ENCODE peak calls at places on chromosomes 1 and 21, in ten cellular contexts. One of them, this sample, is unnamed.

GRCh38 chr21:36929622-36930021 is 36.8 kb downstream of the HLCS start:
- DNase-seq in BJ: no peak
- DNase-seq in heart right ventricle: no peak
- DNase-seq in SK-N-SH: no peak
- DNase-seq in CD4-positive, CD25-positive, alpha-beta regulatory T cell: no peak
- DNase-seq in CD8-positive, alpha-beta memory T cell: no peak
- DNase-seq in prostate gland: peak; percentile 54
- DNase-seq in effector memory CD4-positive, alpha-beta T cell: no peak
- DNase-seq in fibroblast of lung: peak; percentile 17
- DNase-seq in upper lobe of right lung: no peak
- DNase-seq in this sample: no peak

GRCh38 chr1:71861022-71861421 is 421.3 kb downstream of the NEGR1 start:
- DNase-seq in BJ: peak; percentile 23
- DNase-seq in heart right ventricle: no peak
- DNase-seq in SK-N-SH: no peak
- DNase-seq in CD4-positive, CD25-positive, alpha-beta regulatory T cell: no peak
- DNase-seq in CD8-positive, alpha-beta memory T cell: no peak
- DNase-seq in prostate gland: no peak
- DNase-seq in effector memory CD4-positive, alpha-beta T cell: no peak
- DNase-seq in fibroblast of lung: peak; percentile 58
- DNase-seq in upper lobe of right lung: no peak
- DNase-seq in this sample: no peak

GRCh38 chr1:227894306-227894721 is 53.4 kb downstream of the WNT9A start:
- DNase-seq in BJ: no peak
- DNase-seq in heart right ventricle: no peak
- DNase-seq in SK-N-SH: no peak
- DNase-seq in CD4-positive, CD25-positive, alpha-beta regulatory T cell: no peak
- DNase-seq in CD8-positive, alpha-beta memory T cell: no peak
- DNase-seq in prostate gland: no peak
- DNase-seq in effector memory CD4-positive, alpha-beta T cell: no peak
- DNase-seq in fibroblast of lung: no peak
- DNase-seq in upper lobe of right lung: peak; percentile 48
- DNase-seq in this sample: peak; percentile 0

GRCh38 chr1:207059881-207060280 is 6.8 kb downstream of the PFKFB2 start:
- DNase-seq in BJ: no peak
- DNase-seq in heart right ventricle: no peak
- DNase-seq in SK-N-SH: no peak
- DNase-seq in CD4-positive, CD25-positive, alpha-beta regulatory T cell: no peak
- DNase-seq in CD8-positive, alpha-beta memory T cell: no peak
- DNase-seq in prostate gland: no peak
- DNase-seq in effector memory CD4-positive, alpha-beta T cell: no peak
- DNase-seq in fibroblast of lung: no peak
- DNase-seq in upper lobe of right lung: no peak
- DNase-seq in this sample: peak; percentile 65

GRCh38 chr21:29151937-29152336 is 21.5 kb downstream of the MAP3K7CL start:
- DNase-seq in BJ: no peak
- DNase-seq in heart right ventricle: no peak
- DNase-seq in SK-N-SH: no peak
- DNase-seq in CD4-positive, CD25-positive, alpha-beta regulatory T cell: no peak
- DNase-seq in CD8-positive, alpha-beta memory T cell: no peak
- DNase-seq in prostate gland: no peak
- DNase-seq in effector memory CD4-positive, alpha-beta T cell: no peak
- DNase-seq in fibroblast of lung: no peak
- DNase-seq in upper lobe of right lung: no peak
- DNase-seq in this sample: no peak

GRCh38 chr1:41485605-41486004 is 1.1 kb upstream of the EDN2 start:
- DNase-seq in BJ: no peak
- DNase-seq in heart right ventricle: no peak
- DNase-seq in SK-N-SH: no peak
- DNase-seq in CD4-positive, CD25-positive, alpha-beta regulatory T cell: no peak
- DNase-seq in CD8-positive, alpha-beta memory T cell: no peak
- DNase-seq in prostate gland: no peak
- DNase-seq in effector memory CD4-positive, alpha-beta T cell: no peak
- DNase-seq in fibroblast of lung: peak; percentile 81
- DNase-seq in upper lobe of right lung: no peak
- DNase-seq in this sample: no peak

GRCh38 chr1:1959840-1960479 is 40.9 kb upstream of the TMEM52 start:
- DNase-seq in BJ: no peak
- DNase-seq in heart right ventricle: peak; percentile 88
- DNase-seq in SK-N-SH: peak; percentile 97
- DNase-seq in CD4-positive, CD25-positive, alpha-beta regulatory T cell: peak; percentile 9
- DNase-seq in CD8-positive, alpha-beta memory T cell: peak; percentile 29
- DNase-seq in prostate gland: peak; percentile 81
- DNase-seq in effector memory CD4-positive, alpha-beta T cell: peak; percentile 13
- DNase-seq in fibroblast of lung: peak; percentile 61
- DNase-seq in upper lobe of right lung: peak; percentile 95
- DNase-seq in this sample: peak; percentile 89

GRCh38 chr1:12014141-12014981 is 4.9 kb upstream of the MIIP start:
- DNase-seq in BJ: no peak
- DNase-seq in heart right ventricle: no peak
- DNase-seq in SK-N-SH: no peak
- DNase-seq in CD4-positive, CD25-positive, alpha-beta regulatory T cell: no peak
- DNase-seq in CD8-positive, alpha-beta memory T cell: no peak
- DNase-seq in prostate gland: no peak
- DNase-seq in effector memory CD4-positive, alpha-beta T cell: no peak
- DNase-seq in fibroblast of lung: peak; percentile 70
- DNase-seq in upper lobe of right lung: no peak
- DNase-seq in this sample: peak; percentile 77

GRCh38 chr1:106224426-106224825 is 832.0 kb upstream of the PRMT6 start:
- DNase-seq in BJ: no peak
- DNase-seq in heart right ventricle: no peak
- DNase-seq in SK-N-SH: no peak
- DNase-seq in CD4-positive, CD25-positive, alpha-beta regulatory T cell: no peak
- DNase-seq in CD8-positive, alpha-beta memory T cell: no peak
- DNase-seq in prostate gland: no peak
- DNase-seq in effector memory CD4-positive, alpha-beta T cell: no peak
- DNase-seq in fibroblast of lung: peak; percentile 56
- DNase-seq in upper lobe of right lung: no peak
- DNase-seq in this sample: no peak
- H3K4me3 ChIP-seq in BJ: no peak overlapping the region
- H3K4me3 ChIP-seq in heart right ventricle: no peak overlapping the region
- H3K4me3 ChIP-seq in SK-N-SH: no peak overlapping the region
- H3K4me3 ChIP-seq in CD4-positive, CD25-positive, alpha-beta regulatory T cell: no peak overlapping the region
- H3K4me3 ChIP-seq in CD8-positive, alpha-beta memory T cell: no peak overlapping the region
- H3K4me3 ChIP-seq in prostate gland: no peak overlapping the region
- H3K4me3 ChIP-seq in effector memory CD4-positive, alpha-beta T cell: no peak overlapping the region
- H3K4me3 ChIP-seq in fibroblast of lung: no peak overlapping the region
- H3K4me3 ChIP-seq in upper lobe of right lung: no peak overlapping the region
- H3K4me3 ChIP-seq in this sample: no peak overlapping the region

GRCh38 chr21:32338209-32338921 is 39.7 kb downstream of the MRAP start:
- DNase-seq in BJ: no peak
- DNase-seq in heart right ventricle: no peak
- DNase-seq in SK-N-SH: no peak
- DNase-seq in CD4-positive, CD25-positive, alpha-beta regulatory T cell: no peak
- DNase-seq in CD8-positive, alpha-beta memory T cell: no peak
- DNase-seq in prostate gland: no peak
- DNase-seq in effector memory CD4-positive, alpha-beta T cell: no peak
- DNase-seq in fibroblast of lung: no peak
- DNase-seq in upper lobe of right lung: no peak
- DNase-seq in this sample: no peak
- H3K36me3 ChIP-seq in BJ: peaks cover 22% of the 10 kb centered on the region
- H3K36me3 ChIP-seq in heart right ventricle: peaks cover 99% of the 10 kb centered on the region
- H3K36me3 ChIP-seq in SK-N-SH: peaks cover 69% of the 10 kb centered on the region
- H3K36me3 ChIP-seq in CD4-positive, CD25-positive, alpha-beta regulatory T cell: peaks cover 85% of the 10 kb centered on the region
- H3K36me3 ChIP-seq in CD8-positive, alpha-beta memory T cell: peaks cover 49% of the 10 kb centered on the region
- H3K36me3 ChIP-seq in prostate gland: peaks cover 21% of the 10 kb centered on the region
- H3K36me3 ChIP-seq in effector memory CD4-positive, alpha-beta T cell: peaks cover 77% of the 10 kb centered on the region
- H3K36me3 ChIP-seq in fibroblast of lung: peaks cover 21% of the 10 kb centered on the region
- H3K36me3 ChIP-seq in upper lobe of right lung: peaks cover 84% of the 10 kb centered on the region
- H3K36me3 ChIP-seq in this sample: peaks cover 44% of the 10 kb centered on the region

GRCh38 chr1:159012495-159012894 is 2.8 kb downstream of the IFI16 start:
- DNase-seq in BJ: no peak
- DNase-seq in heart right ventricle: no peak
- DNase-seq in SK-N-SH: no peak
- DNase-seq in CD4-positive, CD25-positive, alpha-beta regulatory T cell: peak; percentile 36
- DNase-seq in CD8-positive, alpha-beta memory T cell: peak; percentile 56
- DNase-seq in prostate gland: no peak
- DNase-seq in effector memory CD4-positive, alpha-beta T cell: peak; percentile 32
- DNase-seq in fibroblast of lung: peak; percentile 42
- DNase-seq in upper lobe of right lung: no peak
- DNase-seq in this sample: no peak
- H3K4me3 ChIP-seq in BJ: peak overlapping the region; percentile 48
- H3K4me3 ChIP-seq in heart right ventricle: peak overlapping the region; percentile 64
- H3K4me3 ChIP-seq in SK-N-SH: peak overlapping the region; percentile 63
- H3K4me3 ChIP-seq in CD4-positive, CD25-positive, alpha-beta regulatory T cell: peak overlapping the region; percentile 100
- H3K4me3 ChIP-seq in CD8-positive, alpha-beta memory T cell: peak overlapping the region; percentile 48
- H3K4me3 ChIP-seq in prostate gland: no peak overlapping the region
- H3K4me3 ChIP-seq in effector memory CD4-positive, alpha-beta T cell: peak overlapping the region; percentile 45
- H3K4me3 ChIP-seq in fibroblast of lung: peak overlapping the region; percentile 35
- H3K4me3 ChIP-seq in upper lobe of right lung: peak overlapping the region; percentile 72
- H3K4me3 ChIP-seq in this sample: peak overlapping the region; percentile 5

GRCh38 chr1:42698081-42698813 is 16.0 kb downstream of the YBX1 start:
- DNase-seq in BJ: no peak
- DNase-seq in heart right ventricle: no peak
- DNase-seq in SK-N-SH: no peak
- DNase-seq in CD4-positive, CD25-positive, alpha-beta regulatory T cell: no peak
- DNase-seq in CD8-positive, alpha-beta memory T cell: no peak
- DNase-seq in prostate gland: no peak
- DNase-seq in effector memory CD4-positive, alpha-beta T cell: no peak
- DNase-seq in fibroblast of lung: no peak
- DNase-seq in upper lobe of right lung: no peak
- DNase-seq in this sample: no peak
- H3K36me3 ChIP-seq in BJ: peaks cover 11% of the 10 kb centered on the region
- H3K36me3 ChIP-seq in heart right ventricle: peaks cover 100% of the 10 kb centered on the region
- H3K36me3 ChIP-seq in SK-N-SH: peaks cover 97% of the 10 kb centered on the region
- H3K36me3 ChIP-seq in CD4-positive, CD25-positive, alpha-beta regulatory T cell: peaks cover 91% of the 10 kb centered on the region
- H3K36me3 ChIP-seq in CD8-positive, alpha-beta memory T cell: peaks cover 67% of the 10 kb centered on the region
- H3K36me3 ChIP-seq in prostate gland: no peaks in the 10 kb centered on the region
- H3K36me3 ChIP-seq in effector memory CD4-positive, alpha-beta T cell: peaks cover 82% of the 10 kb centered on the region
- H3K36me3 ChIP-seq in fibroblast of lung: peaks cover 20% of the 10 kb centered on the region
- H3K36me3 ChIP-seq in upper lobe of right lung: peaks cover 87% of the 10 kb centered on the region
- H3K36me3 ChIP-seq in this sample: peaks cover 58% of the 10 kb centered on the region

DNA sequence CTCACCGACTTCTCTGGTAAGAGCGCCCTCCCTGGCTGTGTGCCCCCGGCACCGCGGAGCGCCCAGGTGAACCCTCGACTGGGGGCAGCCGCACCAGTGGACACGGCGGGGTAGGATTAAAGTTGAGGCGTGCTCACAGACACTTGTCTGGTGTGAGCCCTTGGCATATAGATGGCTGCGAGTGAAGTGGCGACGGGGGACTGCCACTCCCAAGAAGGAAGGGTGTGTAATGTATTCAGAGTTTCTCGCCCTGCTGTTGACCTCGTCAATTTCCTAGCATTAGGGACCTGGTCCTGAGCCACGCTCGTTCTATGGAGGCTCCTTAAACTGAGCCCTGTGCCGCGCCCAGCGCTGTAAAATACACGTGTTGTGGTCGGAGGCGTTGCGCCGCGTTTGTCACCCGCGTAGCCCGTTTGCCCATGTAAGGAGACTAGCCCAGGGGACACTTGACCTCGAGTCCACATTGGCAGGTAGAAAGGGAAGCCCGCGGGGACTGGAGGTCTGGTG is 545 bp downstream of the EVA1C start:
- DNase-seq in BJ: no peak
- DNase-seq in heart right ventricle: peak; percentile 42
- DNase-seq in SK-N-SH: no peak
- DNase-seq in CD4-positive, CD25-positive, alpha-beta regulatory T cell: no peak
- DNase-seq in CD8-positive, alpha-beta memory T cell: no peak
- DNase-seq in prostate gland: peak; percentile 63
- DNase-seq in effector memory CD4-positive, alpha-beta T cell: no peak
- DNase-seq in fibroblast of lung: no peak
- DNase-seq in upper lobe of right lung: peak; percentile 80
- DNase-seq in this sample: peak; percentile 54
- H3K4me3 ChIP-seq in BJ: peak overlapping the region; percentile 70
- H3K4me3 ChIP-seq in heart right ventricle: peak overlapping the region; percentile 83
- H3K4me3 ChIP-seq in SK-N-SH: peak overlapping the region; percentile 63
- H3K4me3 ChIP-seq in CD4-positive, CD25-positive, alpha-beta regulatory T cell: peak overlapping the region; percentile 55
- H3K4me3 ChIP-seq in CD8-positive, alpha-beta memory T cell: peak overlapping the region; percentile 88
- H3K4me3 ChIP-seq in prostate gland: peak overlapping the region; percentile 75
- H3K4me3 ChIP-seq in effector memory CD4-positive, alpha-beta T cell: peak overlapping the region; percentile 95
- H3K4me3 ChIP-seq in fibroblast of lung: peak overlapping the region; percentile 76
- H3K4me3 ChIP-seq in upper lobe of right lung: peak overlapping the region; percentile 80
- H3K4me3 ChIP-seq in this sample: peak overlapping the region; percentile 78

GRCh38 chr21:42440187-42440792 is 36.6 kb downstream of the UBASH3A start:
- DNase-seq in BJ: no peak
- DNase-seq in heart right ventricle: no peak
- DNase-seq in SK-N-SH: no peak
- DNase-seq in CD4-positive, CD25-positive, alpha-beta regulatory T cell: no peak
- DNase-seq in CD8-positive, alpha-beta memory T cell: no peak
- DNase-seq in prostate gland: no peak
- DNase-seq in effector memory CD4-positive, alpha-beta T cell: no peak
- DNase-seq in fibroblast of lung: no peak
- DNase-seq in upper lobe of right lung: no peak
- DNase-seq in this sample: no peak

GRCh38 chr21:42443181-42443785 is 39.6 kb downstream of the UBASH3A start:
- DNase-seq in BJ: no peak
- DNase-seq in heart right ventricle: no peak
- DNase-seq in SK-N-SH: no peak
- DNase-seq in CD4-positive, CD25-positive, alpha-beta regulatory T cell: no peak
- DNase-seq in CD8-positive, alpha-beta memory T cell: no peak
- DNase-seq in prostate gland: no peak
- DNase-seq in effector memory CD4-positive, alpha-beta T cell: no peak
- DNase-seq in fibroblast of lung: no peak
- DNase-seq in upper lobe of right lung: no peak
- DNase-seq in this sample: no peak

GRCh38 chr21:42439284-42440186 is 35.8 kb downstream of the UBASH3A start:
- DNase-seq in BJ: no peak
- DNase-seq in heart right ventricle: no peak
- DNase-seq in SK-N-SH: no peak
- DNase-seq in CD4-positive, CD25-positive, alpha-beta regulatory T cell: no peak
- DNase-seq in CD8-positive, alpha-beta memory T cell: no peak
- DNase-seq in prostate gland: no peak
- DNase-seq in effector memory CD4-positive, alpha-beta T cell: no peak
- DNase-seq in fibroblast of lung: no peak
- DNase-seq in upper lobe of right lung: no peak
- DNase-seq in this sample: no peak

GRCh38 chr21:42443876-42444744 is 40.4 kb downstream of the UBASH3A start:
- DNase-seq in BJ: no peak
- DNase-seq in heart right ventricle: no peak
- DNase-seq in SK-N-SH: no peak
- DNase-seq in CD4-positive, CD25-positive, alpha-beta regulatory T cell: no peak
- DNase-seq in CD8-positive, alpha-beta memory T cell: no peak
- DNase-seq in prostate gland: no peak
- DNase-seq in effector memory CD4-positive, alpha-beta T cell: no peak
- DNase-seq in fibroblast of lung: no peak
- DNase-seq in upper lobe of right lung: no peak
- DNase-seq in this sample: no peak

GRCh38 chr21:42441963-42442362 is 38.3 kb downstream of the UBASH3A start:
- DNase-seq in BJ: no peak
- DNase-seq in heart right ventricle: no peak
- DNase-seq in SK-N-SH: no peak
- DNase-seq in CD4-positive, CD25-positive, alpha-beta regulatory T cell: no peak
- DNase-seq in CD8-positive, alpha-beta memory T cell: no peak
- DNase-seq in prostate gland: no peak
- DNase-seq in effector memory CD4-positive, alpha-beta T cell: no peak
- DNase-seq in fibroblast of lung: no peak
- DNase-seq in upper lobe of right lung: no peak
- DNase-seq in this sample: no peak
- H3K36me3 ChIP-seq in BJ: no peaks in the 10 kb centered on the region
- H3K36me3 ChIP-seq in heart right ventricle: no peaks in the 10 kb centered on the region
- H3K36me3 ChIP-seq in SK-N-SH: no peaks in the 10 kb centered on the region
- H3K36me3 ChIP-seq in CD4-positive, CD25-positive, alpha-beta regulatory T cell: peaks cover 85% of the 10 kb centered on the region
- H3K36me3 ChIP-seq in CD8-positive, alpha-beta memory T cell: peaks cover 42% of the 10 kb centered on the region
- H3K36me3 ChIP-seq in prostate gland: no peaks in the 10 kb centered on the region
- H3K36me3 ChIP-seq in effector memory CD4-positive, alpha-beta T cell: peaks cover 76% of the 10 kb centered on the region
- H3K36me3 ChIP-seq in fibroblast of lung: no peaks in the 10 kb centered on the region
- H3K36me3 ChIP-seq in upper lobe of right lung: no peaks in the 10 kb centered on the region
- H3K36me3 ChIP-seq in this sample: no peaks in the 10 kb centered on the region